ENCODE peak calls at places on chromosomes 7 and 10, in five cellular contexts. N is endothelial cell of umbilical vein, V is GM23338, A is HCT116, J is HepG2. Y is an unnamed sample. For H4K20me1, the result is how much of the 10 kb centered on the place peaks cover.

GRCh38 chr10:87862644-87863101 is 660 bp downstream of the KLLN start:
- DNase-seq in N (no peak), V (no peak), A (no peak), J (no peak), Y (no peak)

GRCh38 chr10:7085913-7086589 is 324.8 kb downstream of the SFMBT2 start:
- DNase-seq in N (no peak), V (peak), J (no peak), A (no peak), Y (no peak)

GRCh38 chr7:149181136-149181790 is 14.1 kb upstream of the ZNF282 start:
- DNase-seq in A (no peak), N (peak), V (no peak), J (no peak), Y (no peak)

GRCh38 chr7:121385800-121386179 is 10.3 kb downstream of the FAM3C start:
- DNase-seq in N (peak), A (no peak), V (no peak), J (no peak), Y (no peak)

GRCh38 chr10:133249094-133249780 is 11.6 kb downstream of the VENTX start:
- DNase-seq in V (no peak), A (no peak), N (no peak), J (no peak), Y (no peak)

GRCh38 chr7:142587578-142588191 is 161.6 kb upstream of the PRSS1 start:
- DNase-seq in A (peak), J (peak), N (peak), V (peak), Y (peak)

GRCh38 chr7:36810476-36810875 is 86.2 kb upstream of the AOAH start:
- DNase-seq in J (no peak), V (no peak), N (no peak), A (no peak), Y (no peak)

GRCh38 chr7:18294408-18294807 is 201.1 kb upstream of the HDAC9 start:
- DNase-seq in N (no peak), J (no peak), V (no peak), A (no peak), Y (no peak)

GRCh38 chr10:65235846-65236245 is 1690.0 kb upstream of the LRRTM3 start:
- DNase-seq in J (no peak), N (no peak), A (no peak), V (no peak), Y (no peak)

GRCh38 chr7:150964593-150965111 is 13.5 kb downstream of the KCNH2 start:
- DNase-seq in A (no peak), N (no peak), V (peak), J (no peak), Y (peak)

GRCh38 chr7:121620953-121621606 is 225.0 kb upstream of the FAM3C start:
- DNase-seq in V (peak), A (no peak), N (no peak), J (no peak), Y (no peak)

DNA sequence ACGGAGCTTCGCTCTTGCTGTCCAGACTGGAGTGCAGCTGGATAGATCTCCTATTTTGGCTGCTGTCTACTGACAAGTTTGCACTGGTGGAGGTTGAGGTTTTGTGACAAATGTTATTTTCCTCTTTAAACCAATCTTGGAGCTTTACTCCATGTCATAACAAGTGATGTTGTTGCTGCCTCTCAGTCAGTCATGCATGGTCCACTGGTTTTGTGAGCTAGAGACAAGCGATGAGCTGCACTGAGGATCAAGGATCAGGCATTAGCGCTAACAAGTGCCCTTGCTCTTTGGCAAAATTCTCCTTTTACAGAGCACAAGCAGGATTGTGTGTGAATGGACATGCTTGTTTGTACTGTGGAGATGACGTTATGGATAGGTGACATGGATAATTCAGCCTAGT is 780 bp upstream of the WDFY4 start:
- DNase-seq in J (no peak), V (no peak), A (no peak), N (no peak), Y (no peak)
- TF ChIP-seq POLR2AphosphoS5 in J (no peak), V (no peak), A (no peak), N (no peak), Y (no peak)

GRCh38 chr10:71334228-71334791 is 15.3 kb downstream of the SLC29A3 start:
- DNase-seq in V (no peak), A (no peak), N (no peak), J (peak), Y (no peak)
- H4K20me1 ChIP-seq in V (under half), A (under half), N (under half), J (under half), Y (under half)

GRCh38 chr10:50624866-50625491 is 1.2 kb upstream of the SGMS1 start:
- DNase-seq in N (peak), V (peak), J (peak), A (peak), Y (peak)

GRCh38 chr10:50622497-50623298 is 1.1 kb downstream of the SGMS1 start:
- DNase-seq in N (peak), V (peak), J (no peak), A (no peak), Y (peak)

GRCh38 chr10:50624154-50624865 is 554 bp upstream of the SGMS1 start:
- DNase-seq in V (peak), N (peak), J (peak), A (peak), Y (peak)

GRCh38 chr10:50621981-50622496 is 1.7 kb downstream of the SGMS1 start:
- DNase-seq in A (peak), J (peak), V (peak), N (peak), Y (peak)

DNA sequence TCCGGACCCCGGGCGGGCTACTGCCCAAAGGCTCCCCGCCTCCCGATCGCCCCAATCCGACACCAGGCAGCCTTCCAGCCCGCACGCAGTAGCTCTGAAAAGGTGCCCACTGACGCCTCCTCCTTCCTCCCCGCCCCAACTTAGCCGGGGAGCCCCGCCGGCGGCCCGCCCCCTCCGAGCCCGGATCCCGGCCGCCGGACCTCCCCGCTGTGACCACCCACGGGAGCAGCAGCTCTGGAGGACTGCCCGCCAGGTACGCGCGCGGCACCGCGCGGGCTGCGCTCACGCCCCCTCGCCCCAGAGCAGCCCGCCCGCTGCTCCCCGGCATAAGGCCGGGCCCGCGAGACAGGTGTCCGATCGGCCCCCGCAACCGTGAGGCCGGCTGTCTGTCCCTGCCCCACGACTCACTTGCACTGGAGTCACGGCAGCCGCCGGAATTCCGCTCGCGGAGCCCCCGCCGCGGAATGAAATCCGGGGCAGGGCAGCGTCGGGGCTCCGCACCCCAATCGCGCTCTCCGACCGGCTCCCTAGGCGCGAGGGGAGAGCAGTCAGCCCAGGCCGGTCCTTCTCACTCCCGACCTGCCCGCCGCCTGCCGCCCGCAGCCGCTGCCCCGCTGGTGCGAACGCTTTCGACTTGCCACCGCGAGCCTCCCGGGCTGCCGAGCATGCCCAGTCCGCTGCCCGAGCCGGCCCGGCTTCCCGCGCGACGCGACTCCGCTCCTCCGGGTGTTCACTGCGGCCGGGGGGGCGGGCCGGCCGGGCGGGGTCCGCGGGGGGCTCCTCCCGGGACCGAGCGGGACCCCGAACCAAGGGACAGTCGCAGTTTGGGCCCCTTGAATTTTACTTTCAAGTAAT is at the start of gene SGMS1:
- DNase-seq in J (peak), V (peak), N (peak), A (peak), Y (peak)
- TF ChIP-seq POLR2AphosphoS5 in J (peak), V (peak), N (no peak), A (peak), Y (no peak)

DNA sequence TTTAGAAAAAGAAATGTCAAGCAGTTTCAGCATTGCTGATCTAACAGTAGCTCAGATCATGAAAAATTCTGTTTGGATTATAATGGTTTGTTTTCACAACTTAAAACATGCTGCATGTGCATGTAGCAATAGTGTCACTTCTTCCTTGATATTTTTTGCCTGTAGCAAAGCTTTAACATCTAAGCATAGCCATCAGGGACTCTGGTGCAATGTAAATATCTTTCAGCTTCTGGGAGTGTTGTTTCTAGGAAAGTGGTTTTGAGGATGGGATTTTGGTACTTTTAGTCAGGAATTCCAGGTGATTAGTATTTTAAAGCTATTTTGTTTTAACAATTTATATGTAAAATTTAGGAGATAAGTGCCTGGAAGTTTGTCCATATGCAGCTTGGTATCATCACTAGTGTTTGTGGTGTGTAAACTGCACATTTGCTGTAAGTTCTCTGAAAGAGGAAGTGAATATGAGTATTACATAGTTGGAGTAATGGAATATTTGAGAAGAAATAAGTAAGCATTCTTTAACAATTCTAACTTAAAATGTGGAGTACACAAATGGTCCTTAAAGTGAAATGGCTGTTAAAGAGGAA is 1.9 kb downstream of the RSBN1L start:
- DNase-seq in A (no peak), N (peak), J (no peak), V (no peak), Y (no peak)
- H4K20me1 ChIP-seq in A (under half), N (under half), J (under half), V (under half), Y (under half)

DNA sequence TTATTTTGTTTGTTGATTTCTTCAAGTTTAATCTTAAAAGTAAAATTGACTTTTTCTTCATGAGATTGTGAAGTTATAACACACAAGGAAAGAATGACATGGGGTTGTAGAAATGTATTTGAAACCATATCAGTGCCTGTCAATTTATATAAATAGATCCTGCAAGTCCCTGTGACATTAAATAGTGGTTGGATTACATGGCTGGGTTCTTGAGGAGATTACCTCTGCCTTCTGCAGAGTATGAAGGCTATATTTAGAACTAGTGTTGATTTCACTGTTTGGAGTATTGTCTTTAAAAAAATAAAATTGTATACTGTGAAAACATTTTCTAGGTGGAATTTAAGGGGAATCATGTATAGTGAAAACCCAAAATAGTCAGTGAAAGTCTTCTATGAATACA is 385.8 kb upstream of the SMIM30 start:
- DNase-seq in N (no peak), J (no peak), V (no peak), A (no peak), Y (no peak)
- TF ChIP-seq POLR2AphosphoS5 in N (no peak), J (no peak), V (no peak), A (no peak), Y (no peak)

GRCh38 chr10:34707656-34708055 is 107.4 kb downstream of the PARD3 start:
- DNase-seq in J (no peak), N (no peak), V (no peak), A (no peak), Y (peak)
- H4K20me1 ChIP-seq in J (under half), N (under half), V (under half), A (under half), Y (under half)

GRCh38 chr7:16739863-16740622 is 13.5 kb upstream of the TSPAN13 start:
- DNase-seq in V (no peak), J (no peak), N (peak), A (peak), Y (no peak)
- TF ChIP-seq POLR2AphosphoS5 in V (no peak), J (no peak), N (peak), A (no peak), Y (no peak)